ENCODE peak calls at places on chromosomes 7 and 10, in seven cellular contexts. One of them, this sample, is unnamed.
A peak's percentile ranks its signal among the peaks of the same experiment; 100 is the strongest.

GRCh38 chr10:58414270-58415041 is 29.2 kb downstream of the TFAM start:
- DNase-seq in dorsolateral prefrontal cortex: no peak
- DNase-seq in tibial nerve: no peak
- DNase-seq in A673: peak; percentile 54
- DNase-seq in ovary: no peak
- DNase-seq in astrocyte: peak; percentile 64
- DNase-seq in upper lobe of right lung: no peak
- DNase-seq in this sample: no peak

GRCh38 chr10:102863660-102864059 is 5.6 kb upstream of the AS3MT start:
- DNase-seq in dorsolateral prefrontal cortex: no peak
- DNase-seq in tibial nerve: no peak
- DNase-seq in A673: no peak
- DNase-seq in ovary: no peak
- DNase-seq in astrocyte: no peak
- DNase-seq in upper lobe of right lung: no peak
- DNase-seq in this sample: no peak

GRCh38 chr10:115942106-115942505 is 330.9 kb downstream of the GFRA1 start:
- DNase-seq in dorsolateral prefrontal cortex: no peak
- DNase-seq in tibial nerve: no peak
- DNase-seq in A673: peak; percentile 22
- DNase-seq in ovary: no peak
- DNase-seq in astrocyte: no peak
- DNase-seq in upper lobe of right lung: no peak
- DNase-seq in this sample: no peak

GRCh38 chr10:123269017-123269552 is 114.9 kb downstream of the BUB3 start:
- DNase-seq in dorsolateral prefrontal cortex: no peak
- DNase-seq in tibial nerve: no peak
- DNase-seq in A673: no peak
- DNase-seq in ovary: no peak
- DNase-seq in astrocyte: no peak
- DNase-seq in upper lobe of right lung: no peak
- DNase-seq in this sample: peak; percentile 21

GRCh38 chr7:121204537-121204936 is 124.3 kb upstream of the WNT16 start:
- DNase-seq in dorsolateral prefrontal cortex: no peak
- DNase-seq in tibial nerve: no peak
- DNase-seq in A673: no peak
- DNase-seq in ovary: no peak
- DNase-seq in astrocyte: no peak
- DNase-seq in upper lobe of right lung: no peak
- DNase-seq in this sample: no peak

GRCh38 chr7:7772385-7772784 is 54.0 kb upstream of the RPA3 start:
- DNase-seq in dorsolateral prefrontal cortex: no peak
- DNase-seq in tibial nerve: no peak
- DNase-seq in A673: no peak
- DNase-seq in ovary: no peak
- DNase-seq in astrocyte: peak; percentile 46
- DNase-seq in upper lobe of right lung: no peak
- DNase-seq in this sample: no peak

GRCh38 chr7:151125459-151125834 is 39.2 kb downstream of the AGAP3 start:
- DNase-seq in dorsolateral prefrontal cortex: no peak
- DNase-seq in tibial nerve: no peak
- DNase-seq in A673: peak; percentile 61
- DNase-seq in ovary: no peak
- DNase-seq in astrocyte: no peak
- DNase-seq in upper lobe of right lung: no peak
- DNase-seq in this sample: no peak

GRCh38 chr7:41940760-41941343 is 238.0 kb upstream of the INHBA start:
- DNase-seq in dorsolateral prefrontal cortex: peak; percentile 79
- DNase-seq in tibial nerve: peak; percentile 30
- DNase-seq in A673: peak; percentile 88
- DNase-seq in ovary: peak; percentile 73
- DNase-seq in astrocyte: peak; percentile 47
- DNase-seq in upper lobe of right lung: peak; percentile 72
- DNase-seq in this sample: no peak

GRCh38 chr10:10961078-10961477 is 56.6 kb upstream of the CELF2 start:
- DNase-seq in dorsolateral prefrontal cortex: no peak
- DNase-seq in tibial nerve: no peak
- DNase-seq in A673: no peak
- DNase-seq in ovary: no peak
- DNase-seq in astrocyte: no peak
- DNase-seq in upper lobe of right lung: no peak
- DNase-seq in this sample: no peak

GRCh38 chr10:132657127-132657706 is 119.6 kb downstream of the INPP5A start:
- DNase-seq in dorsolateral prefrontal cortex: no peak
- DNase-seq in tibial nerve: no peak
- DNase-seq in A673: no peak
- DNase-seq in ovary: no peak
- DNase-seq in astrocyte: no peak
- DNase-seq in upper lobe of right lung: no peak
- DNase-seq in this sample: no peak

GRCh38 chr7:104052979-104053378 is 63.5 kb upstream of the RELN start:
- DNase-seq in dorsolateral prefrontal cortex: no peak
- DNase-seq in tibial nerve: no peak
- DNase-seq in A673: no peak
- DNase-seq in ovary: no peak
- DNase-seq in astrocyte: no peak
- DNase-seq in upper lobe of right lung: no peak
- DNase-seq in this sample: no peak

GRCh38 chr10:43138757-43139241 is 554 bp downstream of the CSGALNACT2 start:
- DNase-seq in dorsolateral prefrontal cortex: no peak
- DNase-seq in tibial nerve: no peak
- DNase-seq in A673: peak; percentile 54
- DNase-seq in ovary: no peak
- DNase-seq in astrocyte: peak; percentile 34
- DNase-seq in upper lobe of right lung: no peak
- DNase-seq in this sample: no peak

GRCh38 chr7:129779602-129780256 is 168.2 kb downstream of the NRF1 start:
- DNase-seq in dorsolateral prefrontal cortex: no peak
- DNase-seq in tibial nerve: no peak
- DNase-seq in A673: peak; percentile 57
- DNase-seq in ovary: no peak
- DNase-seq in astrocyte: no peak
- DNase-seq in upper lobe of right lung: peak; percentile 91
- DNase-seq in this sample: no peak

GRCh38 chr10:103648951-103649532 is 155.5 kb downstream of the NEURL1 start:
- DNase-seq in dorsolateral prefrontal cortex: no peak
- DNase-seq in tibial nerve: no peak
- DNase-seq in A673: no peak
- DNase-seq in ovary: peak; percentile 71
- DNase-seq in astrocyte: peak; percentile 74
- DNase-seq in upper lobe of right lung: no peak
- DNase-seq in this sample: peak; percentile 92

GRCh38 chr10:70575874-70576802 is 26.4 kb downstream of the PRF1 start:
- DNase-seq in dorsolateral prefrontal cortex: no peak
- DNase-seq in tibial nerve: no peak
- DNase-seq in A673: peak; percentile 39
- DNase-seq in ovary: no peak
- DNase-seq in astrocyte: peak; percentile 73
- DNase-seq in upper lobe of right lung: peak; percentile 73
- DNase-seq in this sample: no peak

GRCh38 chr10:50216894-50217293 is 34.4 kb downstream of the ASAH2 start:
- DNase-seq in dorsolateral prefrontal cortex: no peak
- DNase-seq in tibial nerve: no peak
- DNase-seq in A673: peak; percentile 92
- DNase-seq in ovary: no peak
- DNase-seq in astrocyte: peak; percentile 26
- DNase-seq in upper lobe of right lung: no peak
- DNase-seq in this sample: no peak

GRCh38 chr7:79293655-79294142 is 159.8 kb downstream of the MAGI2 start:
- DNase-seq in dorsolateral prefrontal cortex: no peak
- DNase-seq in tibial nerve: no peak
- DNase-seq in A673: no peak
- DNase-seq in ovary: no peak
- DNase-seq in astrocyte: peak; percentile 65
- DNase-seq in upper lobe of right lung: peak; percentile 54
- DNase-seq in this sample: no peak

GRCh38 chr7:140263277-140263676 is 86.5 kb upstream of the KDM7A start:
- DNase-seq in dorsolateral prefrontal cortex: no peak
- DNase-seq in tibial nerve: no peak
- DNase-seq in A673: no peak
- DNase-seq in ovary: no peak
- DNase-seq in astrocyte: no peak
- DNase-seq in upper lobe of right lung: no peak
- DNase-seq in this sample: no peak

GRCh38 chr7:28163955-28164354 is 16.6 kb downstream of the JAZF1 start:
- DNase-seq in dorsolateral prefrontal cortex: no peak
- DNase-seq in tibial nerve: no peak
- DNase-seq in A673: no peak
- DNase-seq in ovary: no peak
- DNase-seq in astrocyte: peak; percentile 78
- DNase-seq in upper lobe of right lung: no peak
- DNase-seq in this sample: no peak

GRCh38 chr10:114491419-114491818 is 87.1 kb upstream of the AFAP1L2 start:
- DNase-seq in dorsolateral prefrontal cortex: no peak
- DNase-seq in tibial nerve: no peak
- DNase-seq in A673: no peak
- DNase-seq in ovary: peak; percentile 49
- DNase-seq in astrocyte: no peak
- DNase-seq in upper lobe of right lung: no peak
- DNase-seq in this sample: no peak

DNA sequence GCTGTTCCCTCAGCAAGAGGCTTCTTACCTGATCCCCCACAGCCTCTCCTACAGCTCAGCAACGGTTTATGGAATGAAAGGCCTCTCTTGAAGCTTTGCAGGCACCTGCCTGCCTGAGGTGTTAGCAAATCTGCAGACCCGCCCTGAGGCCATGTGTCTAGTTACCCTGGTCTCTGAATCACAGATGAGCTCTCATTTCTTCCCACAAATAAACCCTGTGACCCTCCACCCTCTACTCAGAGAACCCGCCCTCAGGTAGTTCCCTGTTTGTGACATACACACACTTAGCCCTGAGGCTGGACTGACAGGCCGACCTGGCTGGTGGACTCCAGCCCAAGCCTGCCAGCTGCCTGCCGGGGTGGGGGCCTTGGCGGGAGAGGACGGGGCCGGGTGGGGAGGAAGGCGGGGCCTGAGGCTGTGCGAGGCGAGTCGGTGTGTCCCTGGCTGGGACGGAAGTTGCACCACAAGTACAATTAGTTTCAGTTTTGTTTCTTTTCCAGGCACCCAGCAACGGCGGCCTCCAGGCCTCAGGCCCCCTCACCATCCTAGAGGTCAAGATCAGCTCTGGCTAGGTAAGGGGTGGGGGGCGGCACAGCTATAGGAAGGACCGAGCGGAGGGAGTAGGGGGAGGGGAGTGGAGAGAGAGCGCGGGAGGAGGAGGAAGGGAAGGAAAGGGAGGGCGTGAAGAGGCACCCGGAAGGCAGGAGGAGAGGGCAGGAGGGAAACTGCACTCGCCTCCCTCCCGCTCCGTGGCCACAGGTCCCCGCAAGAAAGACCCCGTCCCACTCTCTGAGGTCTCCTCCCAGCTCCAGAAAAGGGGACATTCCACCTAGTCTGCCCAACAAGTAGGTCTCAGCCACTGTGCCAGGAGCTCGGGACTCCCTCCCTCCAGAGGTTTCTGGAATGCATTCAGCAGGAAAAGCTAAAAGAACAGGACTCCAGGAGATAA is at the start of gene TRIM56:
- DNase-seq in dorsolateral prefrontal cortex: peak; percentile 77
- DNase-seq in tibial nerve: peak; percentile 69
- DNase-seq in A673: peak; percentile 78
- DNase-seq in ovary: peak; percentile 88
- DNase-seq in astrocyte: peak; percentile 56
- DNase-seq in upper lobe of right lung: peak; percentile 96
- DNase-seq in this sample: peak; percentile 93
- H3K4me3 ChIP-seq in dorsolateral prefrontal cortex: peak within 1 kb of the TSS; percentile 66
- H3K4me3 ChIP-seq in tibial nerve: peak within 1 kb of the TSS; percentile 86
- H3K4me3 ChIP-seq in A673: peak within 1 kb of the TSS; percentile 75
- H3K4me3 ChIP-seq in ovary: peak within 1 kb of the TSS; percentile 78
- H3K4me3 ChIP-seq in astrocyte: peak within 1 kb of the TSS; percentile 72
- H3K4me3 ChIP-seq in upper lobe of right lung: peak within 1 kb of the TSS; percentile 86
- H3K4me3 ChIP-seq in this sample: peak within 1 kb of the TSS; percentile 87

GRCh38 chr10:44956176-44956575 is 3.4 kb upstream of the RASSF4 start:
- DNase-seq in dorsolateral prefrontal cortex: no peak
- DNase-seq in tibial nerve: peak; percentile 11
- DNase-seq in A673: no peak
- DNase-seq in ovary: no peak
- DNase-seq in astrocyte: no peak
- DNase-seq in upper lobe of right lung: no peak
- DNase-seq in this sample: peak; percentile 65
- H3K27ac ChIP-seq in dorsolateral prefrontal cortex: no peak overlapping the region
- H3K27ac ChIP-seq in tibial nerve: peak overlapping the region; percentile 95
- H3K27ac ChIP-seq in A673: no peak overlapping the region
- H3K27ac ChIP-seq in ovary: no peak overlapping the region
- H3K27ac ChIP-seq in astrocyte: no peak overlapping the region
- H3K27ac ChIP-seq in upper lobe of right lung: no peak overlapping the region
- H3K27ac ChIP-seq in this sample: no peak overlapping the region

GRCh38 chr10:110885932-110886674 is 14.4 kb downstream of the PDCD4 start:
- DNase-seq in dorsolateral prefrontal cortex: no peak
- DNase-seq in tibial nerve: no peak
- DNase-seq in A673: no peak
- DNase-seq in ovary: no peak
- DNase-seq in astrocyte: no peak
- DNase-seq in upper lobe of right lung: no peak
- DNase-seq in this sample: no peak

GRCh38 chr10:110883924-110884323 is 12.2 kb downstream of the PDCD4 start:
- DNase-seq in dorsolateral prefrontal cortex: no peak
- DNase-seq in tibial nerve: no peak
- DNase-seq in A673: no peak
- DNase-seq in ovary: no peak
- DNase-seq in astrocyte: no peak
- DNase-seq in upper lobe of right lung: no peak
- DNase-seq in this sample: no peak

GRCh38 chr10:110892602-110893001 is 20.9 kb downstream of the PDCD4 start:
- DNase-seq in dorsolateral prefrontal cortex: no peak
- DNase-seq in tibial nerve: no peak
- DNase-seq in A673: no peak
- DNase-seq in ovary: no peak
- DNase-seq in astrocyte: no peak
- DNase-seq in upper lobe of right lung: no peak
- DNase-seq in this sample: no peak

GRCh38 chr10:110881905-110882304 is 10.2 kb downstream of the PDCD4 start:
- DNase-seq in dorsolateral prefrontal cortex: no peak
- DNase-seq in tibial nerve: no peak
- DNase-seq in A673: no peak
- DNase-seq in ovary: no peak
- DNase-seq in astrocyte: no peak
- DNase-seq in upper lobe of right lung: no peak
- DNase-seq in this sample: no peak

DNA sequence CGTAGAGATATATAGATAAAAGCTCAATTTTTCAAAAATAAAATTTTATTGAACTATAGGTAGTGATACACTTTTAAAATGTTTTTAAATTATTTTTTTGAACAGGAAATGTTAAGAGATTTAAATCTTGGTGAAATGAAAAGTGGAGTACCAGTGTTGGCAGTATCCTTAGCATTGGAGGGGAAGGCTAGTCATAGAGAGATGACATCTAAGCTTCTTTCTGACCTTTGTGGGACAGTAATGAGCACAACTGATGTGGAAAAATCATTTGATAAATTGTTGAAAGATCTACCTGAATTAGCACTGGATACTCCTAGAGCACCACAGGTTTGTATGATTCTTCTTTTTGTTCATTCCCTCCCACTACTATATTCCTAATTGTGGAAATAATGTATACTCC is 15.8 kb downstream of the PDCD4 start:
- DNase-seq in dorsolateral prefrontal cortex: no peak
- DNase-seq in tibial nerve: no peak
- DNase-seq in A673: no peak
- DNase-seq in ovary: no peak
- DNase-seq in astrocyte: no peak
- DNase-seq in upper lobe of right lung: no peak
- DNase-seq in this sample: no peak
- TF ChIP-seq CTCF in dorsolateral prefrontal cortex: no peak
- TF ChIP-seq CTCF in tibial nerve: no peak
- TF ChIP-seq CTCF in A673: no peak
- TF ChIP-seq CTCF in ovary: no peak
- TF ChIP-seq CTCF in astrocyte: no peak
- TF ChIP-seq CTCF in upper lobe of right lung: no peak
- TF ChIP-seq CTCF in this sample: no peak

GRCh38 chr7:100465702-100466311 is 1.7 kb upstream of the SPACDR start:
- DNase-seq in dorsolateral prefrontal cortex: peak; percentile 93
- DNase-seq in tibial nerve: peak; percentile 56
- DNase-seq in A673: peak; percentile 82
- DNase-seq in ovary: peak; percentile 82
- DNase-seq in astrocyte: peak; percentile 55
- DNase-seq in upper lobe of right lung: peak; percentile 86
- DNase-seq in this sample: peak; percentile 84
- H3K4me3 ChIP-seq in dorsolateral prefrontal cortex: peak overlapping the region; percentile 74
- H3K4me3 ChIP-seq in tibial nerve: peak overlapping the region; percentile 55
- H3K4me3 ChIP-seq in A673: no peak overlapping the region
- H3K4me3 ChIP-seq in ovary: no peak overlapping the region
- H3K4me3 ChIP-seq in astrocyte: no peak overlapping the region
- H3K4me3 ChIP-seq in upper lobe of right lung: no peak overlapping the region
- H3K4me3 ChIP-seq in this sample: peak overlapping the region; percentile 44